ENCODE peak calls at places on chromosomes 11 and 22, in four cellular contexts. I, V, X and N are unnamed samples.
A peak's percentile ranks its signal among the peaks of the same experiment; 100 is the strongest.

GRCh38 chr11:469684-470667 is 19.9 kb downstream of the PTDSS2 start:
- DNase-seq in V (peak; percentile 21), I (no peak), X (peak; percentile 81), N (no peak)

GRCh38 chr11:108559904-108560303 is 33.7 kb downstream of the EXPH5 start:
- DNase-seq in V (no peak), X (peak; percentile 76), I (no peak), N (no peak)

GRCh38 chr11:20087118-20087521 is 73.2 kb downstream of the DBX1 start:
- DNase-seq in X (peak; percentile 76), I (no peak), V (no peak), N (no peak)

GRCh38 chr11:133955091-133955846 is 1.5 kb downstream of the IGSF9B start:
- DNase-seq in V (no peak), I (no peak), X (no peak), N (peak; percentile 93)

GRCh38 chr11:131746201-131746600 is 375.8 kb downstream of the NTM start:
- DNase-seq in X (no peak), V (peak; percentile 87), I (no peak), N (no peak)

GRCh38 chr11:28903716-28904115 is 795.5 kb downstream of the METTL15 start:
- DNase-seq in X (peak; percentile 3), V (peak; percentile 78), I (no peak), N (no peak)

GRCh38 chr11:134604886-134605285 is 192.8 kb upstream of the B3GAT1 start:
- DNase-seq in I (no peak), V (no peak), X (no peak), N (no peak)

GRCh38 chr11:102807921-102808320 is 10.0 kb upstream of the MMP1 start:
- DNase-seq in V (no peak), X (peak; percentile 19), I (no peak), N (no peak)

GRCh38 chr11:85947431-85948272 is 92.5 kb downstream of the CCDC83 start:
- DNase-seq in V (no peak), I (no peak), X (peak; percentile 93), N (no peak)

GRCh38 chr22:36830601-36831000 is 13.8 kb upstream of the PVALB start:
- DNase-seq in V (no peak), X (no peak), I (no peak), N (no peak)

GRCh38 chr11:79616392-79616831 is 175.6 kb upstream of the TENM4 start:
- DNase-seq in V (no peak), X (no peak), I (no peak), N (no peak)

GRCh38 chr22:33013051-33013450 is 45.1 kb downstream of the SYN3 start:
- DNase-seq in V (no peak), X (no peak), I (no peak), N (no peak)

GRCh38 chr11:133202816-133203215 is 329.5 kb downstream of the OPCML start:
- DNase-seq in X (no peak), V (no peak), I (no peak), N (no peak)

GRCh38 chr11:75589933-75590332 is 27.9 kb downstream of the SERPINH1 start:
- DNase-seq in I (no peak), X (no peak), V (no peak), N (no peak)

GRCh38 chr11:83612891-83613766 is 327.0 kb upstream of the CCDC90B start:
- DNase-seq in I (no peak), V (peak; percentile 72), X (no peak), N (no peak)

GRCh38 chr22:32331236-32331917 is 26.3 kb upstream of the RFPL3 start:
- DNase-seq in I (no peak), V (peak; percentile 50), X (no peak), N (no peak)

GRCh38 chr11:30100514-30100913 is 83.7 kb upstream of the KCNA4 start:
- DNase-seq in I (no peak), V (no peak), X (no peak), N (no peak)

GRCh38 chr11:9461760-9462134 is 935 bp downstream of the ZNF143 start:
- DNase-seq in V (no peak), I (no peak), X (peak; percentile 15), N (no peak)

GRCh38 chr11:62574363-62575057 is 819 bp upstream of the EEF1G start:
- DNase-seq in V (peak; percentile 51), I (no peak), X (peak; percentile 29), N (no peak)

GRCh38 chr22:21867528-21868266 is at the start of gene MAPK1:
- DNase-seq in V (peak; percentile 94), X (peak; percentile 81), I (peak; percentile 88), N (peak; percentile 96)

GRCh38 chr11:126658306-126659056 is 303.0 kb downstream of the ST3GAL4 start:
- DNase-seq in I (no peak), X (no peak), V (no peak), N (no peak)

GRCh38 chr22:44143117-44143495 is 37.6 kb upstream of the PARVG start:
- DNase-seq in X (peak; percentile 24), V (no peak), I (no peak), N (no peak)

GRCh38 chr11:9330387-9331384 is 16.3 kb upstream of the TMEM41B start:
- DNase-seq in V (no peak), I (no peak), X (peak; percentile 57), N (no peak)

GRCh38 chr11:6418958-6419611 is at the start of gene APBB1:
- DNase-seq in I (peak; percentile 55), V (peak; percentile 76), X (peak; percentile 48), N (no peak)

GRCh38 chr11:124875401-124875800 is 10.2 kb downstream of the ROBO3 start:
- DNase-seq in I (no peak), V (no peak), X (no peak), N (no peak)
- H3K4me3 ChIP-seq in I (peak overlapping the region; percentile 89), V (peak overlapping the region; percentile 58), X (peak overlapping the region; percentile 58), N (no peak overlapping the region)

GRCh38 chr11:12141283-12141682 is 30.9 kb downstream of the MICAL2 start:
- DNase-seq in I (no peak), V (no peak), X (no peak), N (no peak)

GRCh38 chr11:12137005-12137690 is 26.8 kb downstream of the MICAL2 start:
- DNase-seq in X (no peak), V (no peak), I (no peak), N (no peak)

GRCh38 chr11:12140186-12140938 is 30.0 kb downstream of the MICAL2 start:
- DNase-seq in X (peak; percentile 52), I (no peak), V (no peak), N (no peak)

GRCh38 chr11:12137938-12138731 is 27.7 kb downstream of the MICAL2 start:
- DNase-seq in V (no peak), X (peak; percentile 98), I (no peak), N (peak; percentile 52)

DNA sequence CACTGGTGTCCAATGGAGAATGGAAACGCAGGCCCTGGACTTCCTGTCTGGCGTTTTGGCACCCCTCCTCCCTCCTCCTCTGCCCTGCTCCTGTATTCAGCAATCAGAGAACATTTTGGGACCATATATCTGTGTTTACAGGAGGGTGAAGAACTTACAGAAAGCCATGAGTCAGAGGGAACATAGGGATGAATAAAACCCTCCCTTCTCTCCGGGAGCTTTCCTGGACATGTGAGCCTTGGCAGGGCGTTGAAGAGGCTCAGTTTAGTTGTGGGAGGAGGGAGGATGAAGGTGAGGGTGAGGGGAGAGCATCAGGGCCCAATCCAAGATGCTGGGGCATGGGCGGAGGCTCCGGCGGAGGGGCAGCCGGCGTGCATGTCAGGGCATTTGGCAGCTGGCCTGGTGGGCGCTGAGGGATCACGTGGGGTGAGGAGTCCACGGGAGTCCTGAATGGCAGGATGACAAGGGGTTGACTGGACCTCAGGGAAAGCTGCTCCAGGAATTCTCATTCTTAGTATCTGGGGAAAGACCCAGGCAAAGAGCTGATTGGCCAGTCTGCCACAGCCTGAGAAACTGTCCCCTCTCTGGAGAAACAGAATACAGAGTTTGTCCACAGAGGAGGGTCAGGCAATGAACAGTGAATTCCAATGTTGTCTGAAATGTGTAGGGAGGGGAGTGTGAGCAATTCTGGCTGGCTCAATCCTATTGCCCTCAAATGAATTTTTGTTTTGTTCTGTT is 28.9 kb downstream of the MICAL2 start:
- DNase-seq in V (no peak), X (peak; percentile 94), I (no peak), N (no peak)
- H3K4me1 ChIP-seq in V (no peaks in the 10 kb centered on the region), X (peaks cover 57% of the 10 kb centered on the region), I (peaks cover 26% of the 10 kb centered on the region), N (peaks cover 44% of the 10 kb centered on the region)

GRCh38 chr11:65865550-65866172 is 5.4 kb downstream of the MUS81 start:
- DNase-seq in X (no peak), I (no peak), V (peak; percentile 0), N (no peak)
- H3K4me3 ChIP-seq in X (no peak overlapping the region), I (no peak overlapping the region), V (no peak overlapping the region), N (no peak overlapping the region)

GRCh38 chr22:25563757-25564319 is 637 bp upstream of the GRK3 start:
- DNase-seq in V (no peak), I (no peak), X (peak; percentile 6), N (no peak)
- H3K4me1 ChIP-seq in V (peaks cover 6% of the 10 kb centered on the region), I (peaks cover 11% of the 10 kb centered on the region), X (no peaks in the 10 kb centered on the region), N (peaks cover 13% of the 10 kb centered on the region)

GRCh38 chr11:117901601-117902000 is 25.1 kb upstream of the FXYD6 start:
- DNase-seq in V (no peak), I (no peak), X (no peak), N (no peak)
- H3K4me3 ChIP-seq in V (no peak overlapping the region), I (no peak overlapping the region), X (no peak overlapping the region), N (no peak overlapping the region)

GRCh38 chr11:46554205-46555162 is 39.3 kb downstream of the AMBRA1 start:
- DNase-seq in I (no peak), X (peak; percentile 80), V (peak; percentile 56), N (no peak)
- H3K4me1 ChIP-seq in I (peaks cover 10% of the 10 kb centered on the region), X (peaks cover 21% of the 10 kb centered on the region), V (peaks cover 34% of the 10 kb centered on the region), N (peaks cover 5% of the 10 kb centered on the region)

GRCh38 chr11:118659314-118659939 is 20.0 kb downstream of the TREH start:
- DNase-seq in V (peak; percentile 95), I (peak; percentile 60), X (peak; percentile 71), N (peak; percentile 63)

GRCh38 chr11:118660646-118661424 is 18.6 kb downstream of the TREH start:
- DNase-seq in V (no peak), I (no peak), X (no peak), N (peak; percentile 56)

GRCh38 chr11:118661425-118662301 is 17.8 kb downstream of the TREH start:
- DNase-seq in I (no peak), X (no peak), V (no peak), N (peak; percentile 63)

GRCh38 chr11:118658372-118659313 is 20.8 kb downstream of the TREH start:
- DNase-seq in I (no peak), V (no peak), X (no peak), N (peak; percentile 66)

GRCh38 chr11:118659956-118660645 is 19.3 kb downstream of the TREH start:
- DNase-seq in V (no peak), I (no peak), X (no peak), N (no peak)
- H3K4me3 ChIP-seq in V (no peak overlapping the region), I (no peak overlapping the region), X (no peak overlapping the region), N (no peak overlapping the region)

GRCh38 chr11:57777969-57778317 is 16.3 kb downstream of the CTNND1 start:
- DNase-seq in I (no peak), V (no peak), X (no peak), N (no peak)

GRCh38 chr11:57779275-57779674 is 17.7 kb downstream of the CTNND1 start:
- DNase-seq in I (no peak), V (no peak), X (peak; percentile 63), N (no peak)

GRCh38 chr11:57776101-57776511 is 14.5 kb downstream of the CTNND1 start:
- DNase-seq in I (no peak), X (peak; percentile 63), V (no peak), N (no peak)

GRCh38 chr11:57776577-57776976 is 15.0 kb downstream of the CTNND1 start:
- DNase-seq in V (no peak), I (no peak), X (no peak), N (no peak)

GRCh38 chr11:57778318-57779037 is 16.9 kb downstream of the CTNND1 start:
- DNase-seq in V (peak; percentile 100), X (peak; percentile 98), I (no peak), N (peak; percentile 94)
- H3K4me1 ChIP-seq in V (peaks cover 61% of the 10 kb centered on the region), X (peaks cover 31% of the 10 kb centered on the region), I (no peaks in the 10 kb centered on the region), N (peaks cover 14% of the 10 kb centered on the region)